ENCODE peak calls at places on chromosomes 2 and 18, in nine cellular contexts. One of them, this sample, is unnamed.
A peak's percentile ranks its signal among the peaks of the same experiment; 100 is the strongest.

GRCh38 chr2:104825124-104825865 is 28.6 kb upstream of the POU3F3 start:
- DNase-seq in HL-60: no peak
- DNase-seq in sciatic nerve: no peak
- DNase-seq in SIG-M5: no peak
- DNase-seq in fibroblast of lung: no peak
- DNase-seq in T-helper 9 cell: no peak
- DNase-seq in amniotic stem cell: no peak
- DNase-seq in mesothelial cell of epicardium: no peak
- DNase-seq in activated T-helper 1 cell treated with Interleukin-2 at 50 U/mL for 16 hours: no peak
- DNase-seq in this sample: no peak

GRCh38 chr2:43220982-43221659 is 5.3 kb downstream of the ZFP36L2 start:
- DNase-seq in HL-60: peak; percentile 82
- DNase-seq in mesothelial cell of epicardium: peak; percentile 71
- DNase-seq in amniotic stem cell: peak; percentile 53
- DNase-seq in fibroblast of lung: peak; percentile 99
- DNase-seq in activated T-helper 1 cell treated with Interleukin-2 at 50 U/mL for 16 hours: no peak
- DNase-seq in T-helper 9 cell: peak; percentile 41
- DNase-seq in SIG-M5: peak; percentile 55
- DNase-seq in sciatic nerve: peak; percentile 77
- DNase-seq in this sample: peak; percentile 92

GRCh38 chr2:174615951-174616436 is 18.4 kb upstream of the WIPF1 start:
- DNase-seq in SIG-M5: no peak
- DNase-seq in sciatic nerve: no peak
- DNase-seq in T-helper 9 cell: no peak
- DNase-seq in amniotic stem cell: no peak
- DNase-seq in fibroblast of lung: peak; percentile 38
- DNase-seq in HL-60: no peak
- DNase-seq in mesothelial cell of epicardium: no peak
- DNase-seq in activated T-helper 1 cell treated with Interleukin-2 at 50 U/mL for 16 hours: no peak
- DNase-seq in this sample: no peak

GRCh38 chr2:234363011-234363487 is 133.8 kb downstream of the ARL4C start:
- DNase-seq in amniotic stem cell: no peak
- DNase-seq in mesothelial cell of epicardium: no peak
- DNase-seq in activated T-helper 1 cell treated with Interleukin-2 at 50 U/mL for 16 hours: no peak
- DNase-seq in fibroblast of lung: no peak
- DNase-seq in sciatic nerve: no peak
- DNase-seq in HL-60: no peak
- DNase-seq in SIG-M5: no peak
- DNase-seq in T-helper 9 cell: no peak
- DNase-seq in this sample: no peak

GRCh38 chr2:20563833-20564232 is 87.1 kb downstream of the HS1BP3 start:
- DNase-seq in T-helper 9 cell: no peak
- DNase-seq in SIG-M5: no peak
- DNase-seq in mesothelial cell of epicardium: no peak
- DNase-seq in HL-60: no peak
- DNase-seq in activated T-helper 1 cell treated with Interleukin-2 at 50 U/mL for 16 hours: no peak
- DNase-seq in sciatic nerve: no peak
- DNase-seq in fibroblast of lung: peak; percentile 34
- DNase-seq in amniotic stem cell: no peak
- DNase-seq in this sample: no peak

GRCh38 chr2:233980955-233981555 is 63.9 kb downstream of the TRPM8 start:
- DNase-seq in sciatic nerve: no peak
- DNase-seq in HL-60: no peak
- DNase-seq in activated T-helper 1 cell treated with Interleukin-2 at 50 U/mL for 16 hours: no peak
- DNase-seq in amniotic stem cell: no peak
- DNase-seq in fibroblast of lung: no peak
- DNase-seq in mesothelial cell of epicardium: no peak
- DNase-seq in SIG-M5: no peak
- DNase-seq in T-helper 9 cell: no peak
- DNase-seq in this sample: no peak

GRCh38 chr2:239274391-239275001 is 126.3 kb downstream of the HDAC4 start:
- DNase-seq in HL-60: no peak
- DNase-seq in activated T-helper 1 cell treated with Interleukin-2 at 50 U/mL for 16 hours: no peak
- DNase-seq in amniotic stem cell: no peak
- DNase-seq in fibroblast of lung: peak; percentile 60
- DNase-seq in SIG-M5: no peak
- DNase-seq in T-helper 9 cell: no peak
- DNase-seq in sciatic nerve: peak; percentile 79
- DNase-seq in mesothelial cell of epicardium: no peak
- DNase-seq in this sample: peak; percentile 80

GRCh38 chr2:226185613-226186211 is 613.9 kb downstream of the IRS1 start:
- DNase-seq in mesothelial cell of epicardium: no peak
- DNase-seq in SIG-M5: no peak
- DNase-seq in T-helper 9 cell: no peak
- DNase-seq in amniotic stem cell: peak; percentile 48
- DNase-seq in HL-60: no peak
- DNase-seq in sciatic nerve: no peak
- DNase-seq in activated T-helper 1 cell treated with Interleukin-2 at 50 U/mL for 16 hours: no peak
- DNase-seq in fibroblast of lung: peak; percentile 97
- DNase-seq in this sample: no peak

GRCh38 chr18:47345996-47346395 is 94.5 kb upstream of the SKOR2 start:
- DNase-seq in SIG-M5: no peak
- DNase-seq in HL-60: no peak
- DNase-seq in amniotic stem cell: no peak
- DNase-seq in T-helper 9 cell: no peak
- DNase-seq in sciatic nerve: no peak
- DNase-seq in activated T-helper 1 cell treated with Interleukin-2 at 50 U/mL for 16 hours: no peak
- DNase-seq in fibroblast of lung: no peak
- DNase-seq in mesothelial cell of epicardium: no peak
- DNase-seq in this sample: no peak

GRCh38 chr2:212777020-212777491 is 238.5 kb upstream of the ERBB4 start:
- DNase-seq in T-helper 9 cell: no peak
- DNase-seq in sciatic nerve: no peak
- DNase-seq in amniotic stem cell: no peak
- DNase-seq in activated T-helper 1 cell treated with Interleukin-2 at 50 U/mL for 16 hours: no peak
- DNase-seq in fibroblast of lung: peak; percentile 53
- DNase-seq in SIG-M5: no peak
- DNase-seq in mesothelial cell of epicardium: no peak
- DNase-seq in HL-60: peak; percentile 5
- DNase-seq in this sample: no peak

GRCh38 chr2:185919155-185919554 is 180.6 kb downstream of the FSIP2 start:
- DNase-seq in amniotic stem cell: peak; percentile 4
- DNase-seq in T-helper 9 cell: no peak
- DNase-seq in fibroblast of lung: peak; percentile 0
- DNase-seq in mesothelial cell of epicardium: no peak
- DNase-seq in sciatic nerve: no peak
- DNase-seq in activated T-helper 1 cell treated with Interleukin-2 at 50 U/mL for 16 hours: no peak
- DNase-seq in HL-60: no peak
- DNase-seq in SIG-M5: no peak
- DNase-seq in this sample: no peak